ENCODE peak calls at places on chromosome 22, in six cellular contexts. B, G, S, D, P and C are unnamed samples. For H3K4me1, the result is how much of the 10 kb centered on the place peaks cover.

GRCh38 chr22:20128902-20129746 is 2.5 kb upstream of the ZDHHC8 start:
- DNase-seq in D (no peak), S (no peak), P (no peak), B (peak), G (no peak), C (no peak)

GRCh38 chr22:16935209-16935608 is 72.8 kb downstream of the GAB4 start:
- DNase-seq in G (no peak), S (no peak), P (no peak), D (no peak), B (no peak), C (no peak)

GRCh38 chr22:21665047-21665851 is 563 bp upstream of the PPIL2 start:
- DNase-seq in D (no peak), G (no peak), B (no peak), S (no peak), P (no peak), C (no peak)

GRCh38 chr22:22569218-22569617 is 10.2 kb upstream of the PRAME start:
- DNase-seq in G (no peak), P (no peak), D (no peak), B (no peak), S (no peak), C (no peak)

GRCh38 chr22:20491346-20491745 is 4.2 kb downstream of the KLHL22 start:
- DNase-seq in G (no peak), D (no peak), B (no peak), P (no peak), S (no peak), C (no peak)

GRCh38 chr22:46355369-46355995 is 20.0 kb downstream of the TRMU start:
- DNase-seq in G (peak), P (no peak), S (peak), D (peak), B (peak), C (no peak)

GRCh38 chr22:50218153-50218995 is 17.6 kb downstream of the SELENOO start:
- DNase-seq in P (no peak), B (no peak), G (no peak), S (no peak), D (no peak), C (no peak)

GRCh38 chr22:22920910-22921550 is 33.4 kb downstream of the IGLL5 start:
- DNase-seq in S (no peak), D (no peak), P (no peak), B (no peak), G (no peak), C (no peak)

GRCh38 chr22:24112188-24112587 is 69.1 kb upstream of the SUSD2 start:
- DNase-seq in P (no peak), D (no peak), B (no peak), G (no peak), S (peak), C (no peak)

DNA sequence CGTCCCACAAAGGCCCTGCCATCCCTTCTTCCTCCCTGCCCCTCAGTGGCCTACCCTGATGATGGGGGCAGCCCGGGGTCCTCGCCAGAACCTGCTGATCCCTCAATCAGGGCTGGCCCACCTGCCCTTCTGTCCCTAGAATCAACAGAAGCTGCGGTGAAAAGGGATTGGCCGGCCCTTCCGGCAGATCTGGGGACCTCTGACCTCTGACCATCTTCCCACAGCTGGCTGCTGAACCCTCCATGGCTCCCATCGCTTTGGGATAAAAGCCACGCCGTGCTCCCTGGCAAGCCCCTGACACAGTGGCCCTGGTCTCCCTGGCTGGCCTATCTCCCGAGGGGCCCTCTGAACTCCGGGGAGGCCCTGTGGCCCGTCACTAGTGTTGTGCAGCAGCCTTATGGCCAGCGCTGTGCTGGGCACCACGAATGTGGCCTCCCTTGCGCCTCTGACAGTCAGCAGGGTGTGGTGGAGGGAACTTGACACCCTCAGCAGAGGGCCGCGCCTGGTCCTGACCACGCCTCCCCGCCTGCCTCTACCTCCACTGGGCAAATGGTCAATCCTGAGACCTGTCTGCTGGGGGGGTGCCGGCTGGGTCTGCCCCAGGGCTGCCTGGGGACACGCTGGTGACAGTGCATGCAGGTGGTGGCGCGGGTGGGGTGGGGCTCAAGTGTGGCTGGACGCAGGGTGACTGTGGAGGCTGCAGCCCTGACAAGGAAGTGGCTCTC is 58.0 kb upstream of the TTLL12 start:
- DNase-seq in G (no peak), S (no peak), P (no peak), D (no peak), B (no peak), C (no peak)
- H3K4me1 ChIP-seq in G (under half), S (under half), P (under half), D (under half), B (under half), C (under half)

GRCh38 chr22:26673485-26673884 is 16.1 kb downstream of the MIAT start:
- DNase-seq in G (no peak), B (no peak), P (no peak), D (no peak), S (peak), C (no peak)

GRCh38 chr22:26671317-26672059 is 14.1 kb downstream of the MIAT start:
- DNase-seq in D (peak), G (peak), S (no peak), P (no peak), B (no peak), C (no peak)

GRCh38 chr22:26674211-26675190 is 17.1 kb downstream of the MIAT start:
- DNase-seq in B (no peak), S (no peak), D (peak), P (no peak), G (no peak), C (no peak)

GRCh38 chr22:26672060-26672471 is 14.7 kb downstream of the MIAT start:
- DNase-seq in B (no peak), S (no peak), P (no peak), G (no peak), D (peak), C (no peak)

GRCh38 chr22:26672590-26673468 is 15.4 kb downstream of the MIAT start:
- DNase-seq in D (peak), G (peak), S (peak), P (peak), B (peak), C (no peak)
- H3K4me1 ChIP-seq in D (under half), G (under half), S (under half), P (under half), B (under half), C (under half)

GRCh38 chr22:38710866-38711265 is 5.1 kb downstream of the GTPBP1 start:
- DNase-seq in G (no peak), S (peak), D (no peak), P (no peak), B (no peak), C (no peak)

GRCh38 chr22:38710352-38710751 is 4.6 kb downstream of the GTPBP1 start:
- DNase-seq in G (no peak), B (no peak), P (no peak), D (no peak), S (no peak), C (no peak)

GRCh38 chr22:38707984-38708383 is 2.2 kb downstream of the GTPBP1 start:
- DNase-seq in S (no peak), B (no peak), D (no peak), G (no peak), P (no peak), C (no peak)

GRCh38 chr22:38707346-38707745 is 1.6 kb downstream of the GTPBP1 start:
- DNase-seq in P (no peak), S (peak), D (no peak), G (no peak), B (no peak), C (peak)

GRCh38 chr22:38709306-38709705 is 3.6 kb downstream of the GTPBP1 start:
- DNase-seq in S (no peak), D (no peak), P (no peak), G (no peak), B (no peak), C (no peak)
- H3K4me1 ChIP-seq in S (under half), D (under half), P (under half), G (half or more), B (under half), C (under half)

DNA sequence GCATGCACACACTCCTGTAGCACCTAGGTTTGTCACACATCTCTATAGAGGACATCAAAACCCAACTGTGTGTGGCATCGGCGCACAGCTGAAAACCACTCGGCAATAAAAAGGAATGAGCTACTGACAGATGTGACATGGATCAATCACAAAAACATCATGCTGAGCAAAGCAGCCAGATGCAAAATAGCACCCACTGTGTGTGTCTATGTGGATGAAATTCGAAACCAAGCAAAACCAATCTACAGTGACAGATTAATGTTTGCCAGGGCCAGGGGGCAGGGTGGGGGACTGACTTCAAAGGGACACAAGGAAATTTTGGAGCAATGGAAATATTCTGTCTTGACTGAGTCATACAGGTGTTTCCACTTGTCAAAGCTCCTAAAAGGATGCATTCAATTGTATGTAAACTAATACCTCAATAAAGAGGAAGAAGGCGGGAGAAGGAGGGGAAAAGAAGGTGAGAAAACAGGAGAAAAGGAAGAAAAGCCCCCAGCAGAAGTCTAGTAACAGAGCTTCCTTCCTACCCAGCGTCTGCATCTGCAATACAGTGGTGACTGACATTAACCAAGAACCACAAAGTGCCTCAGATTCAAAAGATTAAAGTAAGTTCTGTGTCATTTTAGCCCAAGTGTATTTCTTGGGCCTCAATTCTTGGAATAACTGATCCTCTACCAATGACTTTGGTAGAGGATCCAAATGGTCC is 49.8 kb downstream of the PACSIN2 start:
- DNase-seq in D (no peak), S (peak), P (no peak), G (no peak), B (no peak), C (no peak)
- H3K4me1 ChIP-seq in D (under half), S (half or more), P (under half), G (under half), B (under half), C (under half)

DNA sequence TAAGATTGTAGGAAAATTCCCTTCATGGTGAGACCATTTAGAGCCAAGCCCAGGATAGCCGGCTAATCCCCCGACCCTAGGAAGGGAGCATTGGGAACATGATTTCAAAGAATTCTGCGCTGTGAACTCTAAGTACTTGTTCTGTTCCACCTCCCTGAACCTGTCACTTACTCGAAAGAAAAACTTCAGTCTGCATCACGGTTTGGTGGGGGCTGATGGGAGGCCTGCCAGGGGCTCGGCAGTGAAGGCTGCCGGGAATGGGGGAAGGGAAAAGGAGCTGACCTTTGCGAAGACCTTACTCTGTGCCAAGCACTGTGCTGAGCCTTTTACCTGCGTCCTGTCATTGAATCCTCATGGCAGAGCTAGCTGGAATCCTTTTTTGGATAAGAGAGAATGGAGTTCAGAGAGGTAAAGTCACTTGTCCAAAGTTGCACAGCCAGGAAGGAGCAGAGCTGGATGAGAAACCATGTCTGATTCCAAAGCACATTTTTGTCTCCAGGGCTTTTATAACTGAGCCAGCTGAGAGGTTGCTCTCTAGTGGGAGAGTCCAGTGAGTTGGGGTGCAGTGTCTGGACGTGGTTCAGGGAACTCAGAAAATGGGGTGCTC is 15.4 kb downstream of the RASD2 start:
- DNase-seq in G (no peak), P (no peak), S (no peak), B (no peak), D (no peak), C (no peak)
- H3K4me1 ChIP-seq in G (under half), P (under half), S (under half), B (under half), D (under half), C (under half)

GRCh38 chr22:31085928-31086327 is 4.8 kb downstream of the SMTN start:
- DNase-seq in B (no peak), P (no peak), S (no peak), G (no peak), D (no peak), C (no peak)

GRCh38 chr22:31088233-31088986 is 7.3 kb downstream of the SMTN start:
- DNase-seq in B (no peak), G (no peak), S (no peak), D (no peak), P (no peak), C (no peak)

GRCh38 chr22:31089101-31090100 is 8.3 kb downstream of the SMTN start:
- DNase-seq in S (no peak), G (no peak), D (peak), B (peak), P (no peak), C (no peak)

GRCh38 chr22:31086703-31087330 is 5.7 kb downstream of the SMTN start:
- DNase-seq in B (no peak), G (no peak), S (no peak), D (no peak), P (no peak), C (no peak)

DNA sequence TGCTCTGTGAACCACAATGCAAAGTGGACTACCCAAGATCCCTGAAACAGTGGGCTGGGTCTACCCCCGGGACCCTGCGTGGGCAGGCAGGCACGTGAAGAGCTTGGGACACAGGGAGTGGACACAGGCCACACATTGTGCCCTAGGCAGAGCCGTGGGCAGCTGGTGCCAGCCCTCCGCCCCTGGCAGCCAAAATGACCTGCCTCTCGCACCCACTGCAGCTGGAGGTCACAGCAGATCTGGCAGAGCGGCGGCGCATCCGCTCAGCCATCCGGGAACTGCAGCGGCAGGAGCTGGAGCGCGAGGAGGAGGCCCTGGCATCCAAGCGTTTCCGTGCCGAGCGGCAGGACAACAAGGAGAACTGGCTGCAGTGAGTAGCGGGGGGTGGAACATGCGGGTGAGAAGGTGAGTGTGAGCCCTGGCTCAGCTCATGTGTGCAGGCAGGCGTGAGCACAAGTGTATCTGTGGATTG is 6.7 kb downstream of the SMTN start:
- DNase-seq in G (no peak), S (no peak), P (no peak), B (no peak), D (no peak), C (no peak)
- H3K4me1 ChIP-seq in G (half or more), S (under half), P (under half), B (under half), D (under half), C (under half)

GRCh38 chr22:28247667-28248363 is 328.8 kb upstream of the PITPNB start:
- DNase-seq in G (no peak), S (no peak), B (peak), D (no peak), P (no peak), C (no peak)

GRCh38 chr22:28247114-28247513 is 328.1 kb upstream of the PITPNB start:
- DNase-seq in G (no peak), P (no peak), B (no peak), S (no peak), D (no peak), C (no peak)

GRCh38 chr22:28245579-28246224 is 326.6 kb upstream of the PITPNB start:
- DNase-seq in S (no peak), P (no peak), B (no peak), D (no peak), G (no peak), C (no peak)

GRCh38 chr22:28244760-28245159 is 325.7 kb upstream of the PITPNB start:
- DNase-seq in S (no peak), D (no peak), G (no peak), B (no peak), P (no peak), C (no peak)

GRCh38 chr22:28246392-28246791 is 327.3 kb upstream of the PITPNB start:
- DNase-seq in P (no peak), B (no peak), S (no peak), G (no peak), D (no peak), C (no peak)
- H3K4me1 ChIP-seq in P (under half), B (under half), S (under half), G (under half), D (under half), C (under half)

GRCh38 chr22:48600681-48601080 is 1227.0 kb downstream of the BRD1 start:
- DNase-seq in P (no peak), B (no peak), G (no peak), D (no peak), S (no peak), C (no peak)
- H3K4me1 ChIP-seq in P (under half), B (under half), G (under half), D (under half), S (under half), C (under half)